ENCODE peak calls at places on chromosomes 6 and 20, in five cellular contexts. P is effector memory CD4-positive, alpha-beta T cell; I is left ventricle myocardium inferior; Z is mammary epithelial cell; V is endodermal cell. Q is an unnamed sample.

GRCh38 chr6:17816921-17817611 is 110.3 kb upstream of the NUP153 start:
- DNase-seq in Z (no peak), P (no peak), I (no peak), V (peak; percentile 48), Q (no peak)

GRCh38 chr6:113994934-113995342 is 24.0 kb upstream of the HDAC2 start:
- DNase-seq in P (no peak), I (no peak), V (peak; percentile 78), Z (peak; percentile 86), Q (peak; percentile 75)

GRCh38 chr6:105326838-105327745 is 75.8 kb downstream of the PREP start:
- DNase-seq in I (no peak), V (no peak), P (no peak), Z (peak; percentile 74), Q (peak; percentile 78)

GRCh38 chr6:166870602-166871208 is 85.6 kb downstream of the RNASET2 start:
- DNase-seq in I (no peak), Z (no peak), P (no peak), V (no peak), Q (no peak)

GRCh38 chr6:44650947-44651346 is 263.4 kb downstream of the CDC5L start:
- DNase-seq in V (peak; percentile 56), Z (peak; percentile 64), P (no peak), I (no peak), Q (peak; percentile 72)

GRCh38 chr20:40359127-40359892 is 329.7 kb downstream of the MAFB start:
- DNase-seq in V (no peak), Z (no peak), I (no peak), P (no peak), Q (no peak)

GRCh38 chr6:156686429-156686939 is 90.7 kb upstream of the ARID1B start:
- DNase-seq in I (no peak), P (peak; percentile 30), Z (peak; percentile 62), V (peak; percentile 80), Q (peak; percentile 56)

GRCh38 chr6:104995989-104996617 is 39.2 kb downstream of the LIN28B start:
- DNase-seq in V (no peak), Z (peak; percentile 5), I (no peak), P (no peak), Q (peak; percentile 42)

GRCh38 chr6:166330612-166331011 is 11.7 kb downstream of the SFT2D1 start:
- DNase-seq in Z (no peak), P (no peak), V (peak; percentile 96), I (peak; percentile 61), Q (no peak)

GRCh38 chr20:56368351-56369134 is 9.8 kb downstream of the FAM210B start:
- DNase-seq in Z (no peak), P (no peak), V (no peak), I (no peak), Q (no peak)

GRCh38 chr6:81086931-81087330 is 665.5 kb downstream of the TENT5A start:
- DNase-seq in I (no peak), P (no peak), Z (no peak), V (no peak), Q (no peak)

GRCh38 chr20:58458342-58459057 is 56.7 kb downstream of the APCDD1L start:
- DNase-seq in Z (peak; percentile 27), V (no peak), P (no peak), I (no peak), Q (peak; percentile 60)

GRCh38 chr20:56187791-56188190 is 60.7 kb upstream of the MC3R start:
- DNase-seq in V (peak; percentile 72), I (no peak), Z (peak; percentile 21), P (no peak), Q (no peak)

GRCh38 chr20:2418388-2418787 is 37.7 kb downstream of the TGM6 start:
- DNase-seq in P (no peak), V (no peak), I (no peak), Z (no peak), Q (no peak)

GRCh38 chr20:51860015-51860882 is 57.9 kb upstream of the SALL4 start:
- DNase-seq in P (no peak), I (no peak), V (no peak), Z (no peak), Q (no peak)

GRCh38 chr6:163095401-163095800 is 319.1 kb upstream of the QKI start:
- DNase-seq in I (no peak), Z (no peak), P (no peak), V (no peak), Q (no peak)

GRCh38 chr6:117463762-117464665 is 18.5 kb upstream of the DCBLD1 start:
- DNase-seq in Z (peak; percentile 75), V (no peak), P (no peak), I (no peak), Q (peak; percentile 88)

GRCh38 chr6:43969158-43969981 is 157.9 kb downstream of the MRPL14 start:
- DNase-seq in V (peak; percentile 41), I (no peak), Z (no peak), P (no peak), Q (no peak)

GRCh38 chr6:149651056-149651455 is 2.5 kb upstream of the KATNA1 start:
- DNase-seq in Z (no peak), V (no peak), I (no peak), P (no peak), Q (no peak)

GRCh38 chr6:159788757-159789376 is 535 bp downstream of the TCP1 start:
- DNase-seq in V (peak; percentile 65), P (peak; percentile 28), I (peak; percentile 25), Z (peak; percentile 23), Q (peak; percentile 22)

GRCh38 chr20:6866741-6867140 is 99.3 kb downstream of the BMP2 start:
- DNase-seq in Z (peak; percentile 66), P (no peak), V (no peak), I (no peak), Q (no peak)

GRCh38 chr6:122838060-122838780 is 49.2 kb downstream of the SMPDL3A start:
- DNase-seq in P (no peak), Z (no peak), V (no peak), I (no peak), Q (peak; percentile 32)

GRCh38 chr6:56764081-56764566 is 121.4 kb upstream of the DST start:
- DNase-seq in P (no peak), I (no peak), Z (peak; percentile 62), V (peak; percentile 76), Q (peak; percentile 49)
- H3K4me3 ChIP-seq in P (no peak overlapping the region), I (no peak overlapping the region), Z (no peak overlapping the region), V (no peak overlapping the region), Q (no peak overlapping the region)

GRCh38 chr20:17229256-17229655 is 2.4 kb downstream of the PCSK2 start:
- DNase-seq in P (no peak), Z (no peak), V (peak; percentile 58), I (no peak), Q (no peak)
- H3K36me3 ChIP-seq in P (no peaks in the 10 kb centered on the region), Z (no peaks in the 10 kb centered on the region), V (no peaks in the 10 kb centered on the region), I (no peaks in the 10 kb centered on the region), Q (no peaks in the 10 kb centered on the region)

GRCh38 chr6:133856911-133857310 is 32.0 kb upstream of the TCF21 start:
- DNase-seq in V (no peak), I (no peak), P (no peak), Z (no peak), Q (no peak)
- H3K27me3 ChIP-seq in V (peaks cover 55% of the 10 kb centered on the region), I (peaks cover 88% of the 10 kb centered on the region), P (peaks cover 12% of the 10 kb centered on the region), Z (peaks cover 26% of the 10 kb centered on the region), Q (peaks cover 23% of the 10 kb centered on the region)

GRCh38 chr20:63568170-63568981 is 5.7 kb downstream of the HELZ2 start:
- DNase-seq in I (no peak), Z (no peak), P (no peak), V (no peak), Q (no peak)
- H3K4me3 ChIP-seq in I (no peak overlapping the region), Z (no peak overlapping the region), P (peak overlapping the region; percentile 53), V (no peak overlapping the region), Q (no peak overlapping the region)

GRCh38 chr20:43686820-43687219 is 19.9 kb downstream of the MYBL2 start:
- DNase-seq in V (no peak), Z (no peak), P (no peak), I (no peak), Q (no peak)
- H3K36me3 ChIP-seq in V (peaks cover 45% of the 10 kb centered on the region), Z (peaks cover 3% of the 10 kb centered on the region), P (no peaks in the 10 kb centered on the region), I (no peaks in the 10 kb centered on the region), Q (no peaks in the 10 kb centered on the region)

DNA sequence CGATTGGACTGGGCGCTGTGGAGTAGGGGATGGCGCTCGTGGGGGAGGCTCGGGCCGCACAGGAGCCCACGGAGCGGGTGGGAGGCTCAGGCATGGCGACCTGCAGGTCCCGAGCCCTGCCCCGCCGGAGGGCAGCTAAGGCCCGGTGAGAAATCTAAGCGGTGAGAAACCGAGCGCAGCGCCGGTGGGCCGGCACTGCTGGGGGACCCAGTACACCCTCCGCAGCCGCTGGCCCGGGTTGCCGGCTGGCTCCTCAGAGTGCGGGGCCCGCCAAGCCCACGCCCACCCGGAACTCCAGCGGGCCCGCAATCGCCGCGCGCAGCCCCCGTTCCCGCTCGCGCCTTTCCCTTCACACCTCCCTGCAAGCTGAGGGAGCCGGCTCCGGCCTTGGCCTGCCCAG is 59.7 kb upstream of the MYLIP start:
- DNase-seq in V (no peak), P (no peak), Z (no peak), I (no peak), Q (no peak)
- H3K27me3 ChIP-seq in V (no peaks in the 10 kb centered on the region), P (no peaks in the 10 kb centered on the region), Z (no peaks in the 10 kb centered on the region), I (no peaks in the 10 kb centered on the region), Q (peaks cover 1% of the 10 kb centered on the region)

DNA sequence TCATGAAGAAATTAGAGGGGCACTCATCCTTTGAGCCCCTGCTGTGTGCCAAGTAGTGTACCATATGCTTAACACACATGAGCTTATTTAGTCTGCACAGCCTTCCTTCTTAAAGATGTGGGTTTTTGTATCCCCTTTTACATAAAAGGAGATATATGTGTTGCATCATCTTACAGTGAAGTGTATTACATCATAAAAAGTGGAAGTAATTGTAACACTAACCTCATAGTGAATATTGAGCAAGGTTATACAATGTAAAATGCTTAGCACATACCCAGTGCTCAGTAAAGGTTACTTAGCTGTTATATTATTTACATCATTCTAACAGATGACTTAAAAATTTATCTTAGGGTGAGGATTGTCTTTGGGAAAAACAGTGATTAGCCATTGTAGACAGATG is 3.7 kb upstream of the PIGU start:
- DNase-seq in Z (no peak), I (no peak), P (no peak), V (no peak), Q (no peak)
- H3K4me3 ChIP-seq in Z (no peak overlapping the region), I (no peak overlapping the region), P (no peak overlapping the region), V (no peak overlapping the region), Q (no peak overlapping the region)

GRCh38 chr20:47655635-47656034 is 129.6 kb downstream of the SULF2 start:
- DNase-seq in P (no peak), I (no peak), V (no peak), Z (no peak), Q (no peak)

GRCh38 chr20:47652301-47652700 is 133.0 kb downstream of the SULF2 start:
- DNase-seq in I (no peak), V (peak; percentile 11), P (no peak), Z (no peak), Q (no peak)

GRCh38 chr20:47654370-47654769 is 130.9 kb downstream of the SULF2 start:
- DNase-seq in I (no peak), P (no peak), V (peak; percentile 47), Z (no peak), Q (no peak)

GRCh38 chr20:47652794-47653193 is 132.5 kb downstream of the SULF2 start:
- DNase-seq in Z (no peak), P (no peak), V (peak; percentile 18), I (no peak), Q (no peak)

GRCh38 chr20:47653892-47654291 is 131.4 kb downstream of the SULF2 start:
- DNase-seq in Z (no peak), V (no peak), I (no peak), P (no peak), Q (no peak)
- H3K36me3 ChIP-seq in Z (peaks cover 19% of the 10 kb centered on the region), V (peaks cover 86% of the 10 kb centered on the region), I (peaks cover 87% of the 10 kb centered on the region), P (peaks cover 47% of the 10 kb centered on the region), Q (peaks cover 15% of the 10 kb centered on the region)

GRCh38 chr6:127761084-127761483 is 139.8 kb downstream of the THEMIS start:
- DNase-seq in I (no peak), Z (no peak), V (no peak), P (no peak), Q (no peak)
- H3K27me3 ChIP-seq in I (no peaks in the 10 kb centered on the region), Z (peaks cover 2% of the 10 kb centered on the region), V (no peaks in the 10 kb centered on the region), P (no peaks in the 10 kb centered on the region), Q (no peaks in the 10 kb centered on the region)